ENCODE peak calls at places on chromosomes 2 and 18, in four cellular contexts. One of them, this sample, is unnamed. For H3K27me3 and H3K4me1, the result is how much of the 10 kb centered on the place peaks cover.

GRCh38 chr2:1527153-1527992 is 114.1 kb downstream of the TPO start:
- DNase-seq in breast epithelium: no peak
- DNase-seq in SK-N-SH: no peak
- DNase-seq in spleen: no peak
- DNase-seq in this sample: no peak

GRCh38 chr2:235618039-235618438 is 124.2 kb downstream of the AGAP1 start:
- DNase-seq in breast epithelium: no peak
- DNase-seq in SK-N-SH: no peak
- DNase-seq in spleen: no peak
- DNase-seq in this sample: no peak

GRCh38 chr2:239322414-239323086 is 78.3 kb downstream of the HDAC4 start:
- DNase-seq in breast epithelium: peak
- DNase-seq in SK-N-SH: peak
- DNase-seq in spleen: peak
- DNase-seq in this sample: no peak

GRCh38 chr18:76621782-76622495 is 126.9 kb upstream of the ZNF516 start:
- DNase-seq in breast epithelium: no peak
- DNase-seq in SK-N-SH: no peak
- DNase-seq in spleen: no peak
- DNase-seq in this sample: no peak

GRCh38 chr2:155546715-155547555 is 785.6 kb downstream of the NR4A2 start:
- DNase-seq in breast epithelium: no peak
- DNase-seq in SK-N-SH: peak
- DNase-seq in spleen: no peak
- DNase-seq in this sample: no peak

GRCh38 chr2:26612522-26613240 is 28.5 kb downstream of the CIB4 start:
- DNase-seq in breast epithelium: no peak
- DNase-seq in SK-N-SH: peak
- DNase-seq in spleen: peak
- DNase-seq in this sample: peak

GRCh38 chr2:65708129-65708528 is 275.7 kb upstream of the SPRED2 start:
- DNase-seq in breast epithelium: no peak
- DNase-seq in SK-N-SH: no peak
- DNase-seq in spleen: no peak
- DNase-seq in this sample: no peak

GRCh38 chr18:34153711-34154110 is 71.0 kb downstream of the NOL4 start:
- DNase-seq in breast epithelium: no peak
- DNase-seq in SK-N-SH: peak
- DNase-seq in spleen: no peak
- DNase-seq in this sample: no peak

GRCh38 chr2:200092235-200092634 is 136.9 kb downstream of the MAIP1 start:
- DNase-seq in breast epithelium: no peak
- DNase-seq in SK-N-SH: no peak
- DNase-seq in spleen: no peak
- DNase-seq in this sample: no peak

GRCh38 chr18:21132398-21132918 is 20.8 kb upstream of the ROCK1 start:
- DNase-seq in breast epithelium: no peak
- DNase-seq in SK-N-SH: no peak
- DNase-seq in spleen: no peak
- DNase-seq in this sample: no peak

GRCh38 chr18:49234984-49235383 is 225.5 kb downstream of the DYM start:
- DNase-seq in breast epithelium: no peak
- DNase-seq in SK-N-SH: no peak
- DNase-seq in spleen: no peak
- DNase-seq in this sample: no peak

GRCh38 chr2:145759228-145759940 is 1239.5 kb upstream of the ZEB2 start:
- DNase-seq in breast epithelium: no peak
- DNase-seq in SK-N-SH: no peak
- DNase-seq in spleen: no peak
- DNase-seq in this sample: no peak

GRCh38 chr2:203722411-203722810 is 16.0 kb downstream of the CD28 start:
- DNase-seq in breast epithelium: no peak
- DNase-seq in SK-N-SH: no peak
- DNase-seq in spleen: no peak
- DNase-seq in this sample: no peak

GRCh38 chr2:37471994-37472393 is 127.6 kb downstream of the QPCT start:
- DNase-seq in breast epithelium: no peak
- DNase-seq in SK-N-SH: no peak
- DNase-seq in spleen: no peak
- DNase-seq in this sample: no peak

GRCh38 chr2:239263937-239264837 is 136.6 kb downstream of the HDAC4 start:
- DNase-seq in breast epithelium: peak
- DNase-seq in SK-N-SH: no peak
- DNase-seq in spleen: peak
- DNase-seq in this sample: no peak

GRCh38 chr2:62410926-62411456 is 95.0 kb downstream of the TMEM17 start:
- DNase-seq in breast epithelium: no peak
- DNase-seq in SK-N-SH: no peak
- DNase-seq in spleen: no peak
- DNase-seq in this sample: no peak

GRCh38 chr18:58865714-58866113 is 1.0 kb downstream of the ZNF532 start:
- DNase-seq in breast epithelium: no peak
- DNase-seq in SK-N-SH: no peak
- DNase-seq in spleen: no peak
- DNase-seq in this sample: no peak

GRCh38 chr2:138023298-138023697 is 59.0 kb downstream of the HNMT start:
- DNase-seq in breast epithelium: no peak
- DNase-seq in SK-N-SH: no peak
- DNase-seq in spleen: no peak
- DNase-seq in this sample: no peak

GRCh38 chr2:128621074-128621473 is 302.4 kb upstream of the HS6ST1 start:
- DNase-seq in breast epithelium: no peak
- DNase-seq in SK-N-SH: no peak
- DNase-seq in spleen: no peak
- DNase-seq in this sample: no peak

GRCh38 chr2:206983156-206983875 is 44.0 kb downstream of the CPO start:
- DNase-seq in breast epithelium: no peak
- DNase-seq in SK-N-SH: peak
- DNase-seq in spleen: no peak
- DNase-seq in this sample: no peak

GRCh38 chr2:172086349-172087190 is 1.3 kb downstream of the DLX1 start:
- DNase-seq in breast epithelium: no peak
- DNase-seq in SK-N-SH: peak
- DNase-seq in spleen: peak
- DNase-seq in this sample: peak

GRCh38 chr2:48607307-48608014 is 10.2 kb upstream of the GTF2A1L start:
- DNase-seq in breast epithelium: no peak
- DNase-seq in SK-N-SH: no peak
- DNase-seq in spleen: no peak
- DNase-seq in this sample: no peak

GRCh38 chr2:19114754-19115231 is 243.6 kb downstream of the OSR1 start:
- DNase-seq in breast epithelium: no peak
- DNase-seq in SK-N-SH: no peak
- DNase-seq in spleen: no peak
- DNase-seq in this sample: no peak

GRCh38 chr2:159035790-159036411 is 67.5 kb downstream of the TANC1 start:
- DNase-seq in breast epithelium: no peak
- DNase-seq in SK-N-SH: peak
- DNase-seq in spleen: no peak
- DNase-seq in this sample: no peak

GRCh38 chr2:230505162-230505561 is 89.2 kb downstream of the SP100 start:
- DNase-seq in breast epithelium: no peak
- DNase-seq in SK-N-SH: no peak
- DNase-seq in spleen: no peak
- DNase-seq in this sample: no peak

GRCh38 chr18:44849361-44849760 is 168.7 kb downstream of the SETBP1 start:
- DNase-seq in breast epithelium: no peak
- DNase-seq in SK-N-SH: no peak
- DNase-seq in spleen: no peak
- DNase-seq in this sample: no peak

GRCh38 chr18:27797484-27797883 is 379.4 kb downstream of the CDH2 start:
- DNase-seq in breast epithelium: no peak
- DNase-seq in SK-N-SH: no peak
- DNase-seq in spleen: no peak
- DNase-seq in this sample: no peak

GRCh38 chr2:177553176-177553909 is 160.8 kb downstream of the AGPS start:
- DNase-seq in breast epithelium: no peak
- DNase-seq in SK-N-SH: no peak
- DNase-seq in spleen: no peak
- DNase-seq in this sample: no peak

GRCh38 chr2:215436705-215437570 is 1.1 kb upstream of the FN1 start:
- DNase-seq in breast epithelium: no peak
- DNase-seq in SK-N-SH: no peak
- DNase-seq in spleen: no peak
- DNase-seq in this sample: no peak

GRCh38 chr2:178306351-178307073 is 112.2 kb downstream of the OSBPL6 start:
- DNase-seq in breast epithelium: no peak
- DNase-seq in SK-N-SH: peak
- DNase-seq in spleen: no peak
- DNase-seq in this sample: no peak

GRCh38 chr2:177147093-177147694 is 65.4 kb upstream of the HNRNPA3 start:
- DNase-seq in breast epithelium: no peak
- DNase-seq in SK-N-SH: peak
- DNase-seq in spleen: no peak
- DNase-seq in this sample: no peak

GRCh38 chr2:38129987-38130386 is 54.0 kb upstream of the CYP1B1 start:
- DNase-seq in breast epithelium: no peak
- DNase-seq in SK-N-SH: no peak
- DNase-seq in spleen: no peak
- DNase-seq in this sample: no peak

GRCh38 chr2:175769200-175769599 is 232.9 kb downstream of the LNPK start:
- DNase-seq in breast epithelium: no peak
- DNase-seq in SK-N-SH: no peak
- DNase-seq in spleen: no peak
- DNase-seq in this sample: no peak

GRCh38 chr18:51196811-51197660 is 445 bp downstream of the MEX3C start:
- DNase-seq in breast epithelium: peak
- DNase-seq in SK-N-SH: peak
- DNase-seq in spleen: peak
- DNase-seq in this sample: no peak

GRCh38 chr18:51195086-51195601 is 2.3 kb downstream of the MEX3C start:
- DNase-seq in breast epithelium: no peak
- DNase-seq in SK-N-SH: no peak
- DNase-seq in spleen: no peak
- DNase-seq in this sample: no peak

GRCh38 chr18:51197661-51198424 is at the start of gene MEX3C:
- DNase-seq in breast epithelium: peak
- DNase-seq in SK-N-SH: peak
- DNase-seq in spleen: peak
- DNase-seq in this sample: peak

GRCh38 chr18:51195602-51196115 is 1.8 kb downstream of the MEX3C start:
- DNase-seq in breast epithelium: no peak
- DNase-seq in SK-N-SH: peak
- DNase-seq in spleen: no peak
- DNase-seq in this sample: no peak

GRCh38 chr18:51196116-51196810 is 1.2 kb downstream of the MEX3C start:
- DNase-seq in breast epithelium: no peak
- DNase-seq in SK-N-SH: no peak
- DNase-seq in spleen: peak
- DNase-seq in this sample: peak
- TF ChIP-seq POLR2AphosphoS5 in breast epithelium: peak
- TF ChIP-seq POLR2AphosphoS5 in SK-N-SH: no peak
- TF ChIP-seq POLR2AphosphoS5 in spleen: no peak
- TF ChIP-seq POLR2AphosphoS5 in this sample: peak

DNA sequence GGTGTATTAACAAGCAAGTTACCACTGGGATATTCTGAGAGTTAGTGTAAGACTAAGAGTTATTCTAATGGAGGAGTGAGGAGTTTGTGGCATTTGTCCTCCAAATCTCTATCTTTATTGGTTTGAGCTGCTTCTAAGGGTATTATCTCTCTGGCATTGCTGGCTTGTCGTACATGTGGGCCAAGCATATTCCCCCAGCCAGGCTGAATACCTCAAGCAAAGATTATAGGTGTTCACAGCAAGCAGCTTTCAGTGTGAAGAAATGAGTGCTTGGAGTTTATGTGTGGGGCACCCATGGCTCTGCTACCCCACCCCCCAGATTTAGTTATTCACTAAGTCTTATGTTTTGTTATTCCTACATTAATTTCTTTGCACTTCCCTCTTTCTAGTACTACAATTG is 193.6 kb upstream of the FANCL start:
- DNase-seq in breast epithelium: no peak
- DNase-seq in SK-N-SH: no peak
- DNase-seq in spleen: no peak
- DNase-seq in this sample: no peak
- H3K27me3 ChIP-seq in breast epithelium: under half
- H3K27me3 ChIP-seq in SK-N-SH: under half
- H3K27me3 ChIP-seq in spleen: under half
- H3K27me3 ChIP-seq in this sample: under half

DNA sequence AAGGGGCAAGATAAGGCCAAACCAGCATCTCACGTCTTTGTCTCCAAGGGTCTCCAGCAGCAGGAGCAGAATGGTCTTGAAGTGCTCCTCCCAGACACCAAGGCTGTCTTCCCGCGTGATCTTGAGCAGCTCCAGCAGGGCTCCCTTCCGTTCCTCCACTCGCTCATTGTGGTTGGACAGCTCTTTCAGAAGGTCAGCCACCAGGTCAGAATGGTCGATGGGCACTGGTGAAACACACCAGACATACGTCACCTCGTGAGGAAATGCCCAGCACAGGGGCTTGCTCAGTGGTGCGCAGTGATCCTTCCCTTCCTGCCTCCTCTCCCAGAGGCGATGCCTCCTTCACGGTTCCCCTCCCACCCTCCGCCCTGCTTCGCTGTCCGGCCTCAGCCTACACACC is 80.1 kb upstream of the TFCP2L1 start:
- DNase-seq in breast epithelium: no peak
- DNase-seq in SK-N-SH: no peak
- DNase-seq in spleen: no peak
- DNase-seq in this sample: peak
- H3K4me1 ChIP-seq in breast epithelium: under half
- H3K4me1 ChIP-seq in SK-N-SH: under half
- H3K4me1 ChIP-seq in spleen: under half
- H3K4me1 ChIP-seq in this sample: under half

DNA sequence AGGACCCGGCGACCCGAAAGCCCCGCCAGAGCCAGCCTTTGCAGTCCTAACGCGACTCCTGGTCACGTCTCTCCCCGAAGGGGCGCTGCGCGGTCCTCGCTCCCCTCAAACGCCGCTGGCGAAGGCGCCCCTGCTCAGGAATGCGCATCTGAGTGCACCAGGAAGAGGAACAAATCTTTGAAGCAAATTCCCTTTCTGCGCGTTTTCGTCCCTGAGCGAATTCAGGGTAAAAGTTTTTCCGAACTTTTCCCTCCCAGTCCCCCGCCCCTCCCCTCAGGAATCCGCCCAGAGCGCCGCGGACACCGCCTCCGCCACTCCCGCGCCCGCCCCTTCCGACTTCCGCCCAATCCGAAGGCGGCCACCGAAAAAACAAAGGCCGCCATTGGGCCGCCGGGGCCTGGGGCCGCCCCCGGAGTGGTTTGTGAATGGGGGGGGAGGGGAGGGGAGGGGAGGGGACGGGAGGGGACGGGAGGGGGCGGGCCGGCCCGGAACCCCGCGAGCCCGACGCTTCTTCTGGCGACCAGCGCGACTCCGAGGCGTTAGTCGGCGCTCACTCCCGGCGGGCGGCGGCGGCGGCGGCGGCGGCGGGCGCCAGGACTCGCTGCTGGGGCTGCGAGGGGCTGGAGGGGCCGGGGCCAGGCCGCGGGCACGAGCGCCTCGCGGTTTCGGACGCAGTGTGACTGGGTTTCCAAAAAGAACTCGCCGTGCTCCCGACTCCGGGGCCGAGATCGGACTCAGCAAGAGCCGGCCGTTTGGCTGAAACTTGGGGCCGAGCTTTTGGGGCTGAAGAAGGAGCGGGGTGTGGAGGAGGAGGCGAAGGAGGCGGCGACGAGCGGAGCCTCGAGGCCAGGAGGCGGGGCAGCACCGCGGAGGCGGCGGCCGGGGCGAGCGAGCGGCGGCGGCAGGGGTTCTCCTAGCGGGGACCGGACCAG is at the start of gene FZD7:
- DNase-seq in breast epithelium: peak
- DNase-seq in SK-N-SH: peak
- DNase-seq in spleen: peak
- DNase-seq in this sample: no peak
- TF ChIP-seq POLR2AphosphoS5 in breast epithelium: peak
- TF ChIP-seq POLR2AphosphoS5 in SK-N-SH: peak
- TF ChIP-seq POLR2AphosphoS5 in spleen: peak
- TF ChIP-seq POLR2AphosphoS5 in this sample: no peak

This sample was measured in vagina.